ENCODE peak calls at places on chromosomes 1 and 21, in five cellular contexts. U is GM23248; Q is CD8-positive, alpha-beta T cell; Y is Caco-2; Z is astrocyte. R is an unnamed sample. For H3K4me1 and H3K27me3, the result is how much of the 10 kb centered on the place peaks cover.

GRCh38 chr1:65412256-65412983 is 8.0 kb upstream of the LEPR start:
- DNase-seq in Z (no peak), U (peak), Q (no peak), Y (no peak), R (no peak)

GRCh38 chr1:219266524-219266923 is 92.8 kb downstream of the LYPLAL1 start:
- DNase-seq in Q (no peak), Y (no peak), U (peak), Z (no peak), R (no peak)

GRCh38 chr1:181112071-181112929 is 23.8 kb downstream of the IER5 start:
- DNase-seq in Q (no peak), Y (peak), U (peak), Z (peak), R (peak)

GRCh38 chr1:145917595-145917994 is 922 bp downstream of the PEX11B start:
- DNase-seq in Y (no peak), Q (no peak), Z (no peak), U (peak), R (no peak)

GRCh38 chr1:44485229-44485932 is 80.3 kb downstream of the RNF220 start:
- DNase-seq in Q (no peak), Z (peak), Y (no peak), U (peak), R (peak)

GRCh38 chr1:181341026-181341632 is 142.2 kb upstream of the CACNA1E start:
- DNase-seq in Y (no peak), Q (no peak), U (no peak), Z (no peak), R (no peak)

GRCh38 chr1:55143686-55144085 is 71.5 kb downstream of the USP24 start:
- DNase-seq in U (no peak), Q (no peak), Y (peak), Z (no peak), R (no peak)

GRCh38 chr1:19123837-19124236 is 86.2 kb downstream of the UBR4 start:
- DNase-seq in Z (no peak), Q (no peak), U (no peak), Y (no peak), R (no peak)

GRCh38 chr1:7470904-7471638 is 300.0 kb upstream of the VAMP3 start:
- DNase-seq in Z (peak), Q (no peak), U (peak), Y (no peak), R (peak)

GRCh38 chr1:39957299-39958020 is 2.5 kb downstream of the MFSD2A start:
- DNase-seq in Q (no peak), U (peak), Z (no peak), Y (no peak), R (no peak)

GRCh38 chr1:7355646-7356045 is 415.4 kb upstream of the VAMP3 start:
- DNase-seq in Z (no peak), Q (no peak), Y (no peak), U (no peak), R (no peak)

GRCh38 chr1:20210736-20211405 is 24.6 kb upstream of the PLA2G2C start:
- DNase-seq in Q (no peak), Z (no peak), U (peak), Y (no peak), R (no peak)

GRCh38 chr1:20428841-20429240 is 57.2 kb downstream of the CAMK2N1 start:
- DNase-seq in Q (no peak), Z (no peak), Y (no peak), U (no peak), R (no peak)

GRCh38 chr1:172699111-172699510 is 40.2 kb downstream of the FASLG start:
- DNase-seq in Z (peak), U (peak), Y (no peak), Q (peak), R (no peak)

GRCh38 chr1:65955071-65955470 is 162.4 kb downstream of the PDE4B start:
- DNase-seq in Z (no peak), Q (no peak), U (no peak), Y (no peak), R (no peak)

GRCh38 chr1:24714859-24715520 is 30.3 kb upstream of the CLIC4 start:
- DNase-seq in Y (no peak), U (peak), Z (peak), Q (no peak), R (no peak)

GRCh38 chr1:168709407-168709891 is 19.6 kb downstream of the DPT start:
- DNase-seq in U (peak), Y (no peak), Q (no peak), Z (peak), R (peak)

GRCh38 chr1:216818284-216818683 is 95.1 kb upstream of the ESRRG start:
- DNase-seq in Y (no peak), U (no peak), Q (no peak), Z (no peak), R (no peak)

GRCh38 chr1:238196516-238196915 is 305.8 kb upstream of the ZP4 start:
- DNase-seq in Y (no peak), U (no peak), Z (peak), Q (no peak), R (no peak)

GRCh38 chr21:44550807-44551206 is 498 bp downstream of the KRTAP10-2 start:
- DNase-seq in Q (no peak), U (peak), Z (no peak), Y (no peak), R (no peak)

GRCh38 chr1:213103377-213104306 is 52.6 kb downstream of the RPS6KC1 start:
- DNase-seq in U (no peak), Y (no peak), Q (no peak), Z (no peak), R (no peak)

GRCh38 chr1:153798468-153798780 is 23.2 kb downstream of the SLC27A3 start:
- DNase-seq in Y (no peak), Q (no peak), U (no peak), Z (no peak), R (no peak)

GRCh38 chr1:119007672-119008482 is 19.7 kb upstream of the TBX15 start:
- DNase-seq in Y (no peak), U (no peak), Z (no peak), Q (no peak), R (no peak)

GRCh38 chr1:31377361-31377863 is 4.5 kb upstream of the FABP3 start:
- DNase-seq in Y (no peak), Q (no peak), Z (no peak), U (no peak), R (no peak)
- H3K4me1 ChIP-seq in Y (under half), Q (under half), Z (under half), U (under half), R (under half)

DNA sequence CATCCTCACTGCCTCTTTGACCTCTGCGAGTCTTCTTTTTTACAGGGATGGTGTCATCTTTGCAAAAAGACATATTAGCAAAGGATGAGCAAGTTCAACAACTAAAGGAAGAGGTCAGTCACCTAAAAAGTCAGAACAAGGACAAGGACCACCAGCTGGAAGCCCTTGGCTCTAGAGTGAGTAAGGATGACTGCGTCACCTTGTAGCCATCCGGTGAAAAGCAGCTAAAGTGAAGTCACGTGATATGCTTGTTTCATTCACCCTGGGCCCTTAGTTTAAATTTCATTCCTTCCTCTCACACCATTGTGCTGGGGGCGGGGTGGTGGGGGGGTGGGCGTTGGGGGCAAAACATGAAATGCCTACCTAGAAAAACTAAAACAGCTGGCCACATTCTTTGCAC is 66.0 kb downstream of the FHAD1 start:
- DNase-seq in Q (no peak), Y (no peak), U (no peak), Z (no peak), R (no peak)
- H3K27me3 ChIP-seq in Q (under half), Y (under half), U (under half), Z (under half), R (under half)

GRCh38 chr1:226735576-226735975 is 3.5 kb downstream of the ITPKB start:
- DNase-seq in U (no peak), Y (no peak), Z (no peak), Q (no peak), R (no peak)
- H3K4me3 ChIP-seq in U (no peak), Y (no peak), Z (no peak), Q (peak), R (no peak)

DNA sequence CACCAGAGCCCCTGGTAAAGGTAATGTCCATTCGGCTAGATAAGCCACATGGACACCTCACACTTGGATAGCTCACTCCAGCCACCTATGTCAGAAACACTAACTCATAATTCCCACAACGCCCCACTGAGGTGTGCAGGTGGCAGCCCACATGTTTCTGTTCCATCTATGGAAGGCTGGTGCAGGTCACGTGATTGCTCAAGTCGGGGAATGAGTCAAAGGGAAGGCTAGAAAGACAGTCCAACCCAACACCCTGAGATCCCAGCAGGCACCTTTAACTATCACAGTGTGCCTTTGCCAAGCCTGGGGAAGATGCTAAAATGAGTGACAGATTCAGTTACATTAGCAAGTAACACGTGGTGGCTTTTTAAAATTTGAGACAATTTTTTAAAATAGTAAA is 45.3 kb upstream of the KCNE1 start:
- DNase-seq in U (no peak), Y (no peak), Q (no peak), Z (no peak), R (no peak)
- H3K4me1 ChIP-seq in U (under half), Y (under half), Q (under half), Z (under half), R (under half)

DNA sequence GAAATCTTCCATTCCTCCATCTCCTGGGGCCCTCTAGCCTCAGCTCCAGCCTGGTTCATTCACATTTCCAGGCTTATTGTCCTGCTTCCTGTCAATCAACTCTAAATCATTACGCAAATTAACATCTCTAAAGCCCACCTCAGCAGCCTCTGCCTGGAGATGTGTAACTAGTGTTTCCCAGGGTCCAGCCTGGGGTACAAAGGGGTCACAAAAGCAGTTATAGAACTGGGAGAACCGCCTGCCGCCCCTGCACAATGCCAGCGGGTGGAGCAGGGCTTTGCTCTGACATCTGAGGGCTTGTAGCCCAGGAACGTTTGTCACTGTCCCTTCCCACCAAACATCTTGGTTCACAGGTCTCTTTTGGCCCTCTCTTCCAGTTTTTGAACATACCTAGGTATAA is 373.5 kb downstream of the RRAGC start:
- DNase-seq in Y (no peak), Q (no peak), U (no peak), Z (no peak), R (no peak)
- H3K27me3 ChIP-seq in Y (under half), Q (under half), U (under half), Z (under half), R (under half)

DNA sequence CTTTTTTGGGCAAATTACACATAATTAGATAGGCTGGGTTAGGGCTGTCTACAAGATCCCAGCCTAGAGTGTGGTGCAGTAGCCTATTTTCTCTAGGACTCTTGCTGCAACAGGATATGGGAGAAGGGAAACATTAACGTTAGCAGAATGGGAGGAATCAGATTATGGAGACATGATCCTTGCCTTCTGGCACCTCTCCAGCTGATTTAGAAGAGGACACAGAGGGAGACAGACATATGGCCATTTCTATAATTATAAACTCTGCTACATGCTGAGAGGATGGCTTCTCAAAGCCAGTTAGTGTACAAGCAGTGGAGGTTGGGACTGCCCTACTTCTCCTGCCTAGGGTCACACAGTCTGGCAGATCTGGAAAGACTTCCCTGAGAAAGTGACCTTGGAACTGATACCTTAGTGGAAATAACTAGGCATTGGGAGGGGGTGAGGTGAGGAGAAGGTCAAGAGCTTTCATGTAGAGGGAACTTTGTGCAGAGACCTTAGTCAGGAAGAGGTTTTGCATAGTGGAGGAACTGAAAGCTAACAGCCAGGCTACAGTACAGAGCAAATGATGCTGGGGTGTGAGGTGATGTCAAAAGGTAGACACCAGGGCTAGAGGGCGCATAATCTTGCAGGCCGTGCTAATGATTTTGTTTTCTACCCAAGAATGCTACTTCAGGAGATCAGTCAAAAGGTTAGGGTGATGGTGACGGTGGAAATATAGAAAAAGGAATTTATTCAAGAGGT is 1.2 kb upstream of the CD1D start:
- DNase-seq in U (no peak), Z (no peak), Y (no peak), Q (no peak), R (no peak)
- H3K4me3 ChIP-seq in U (no peak), Z (no peak), Y (no peak), Q (no peak), R (no peak)